ENCODE peak calls at places on chromosomes 11 and 22, in six cellular contexts. One of them, this sample, is unnamed.

GRCh38 chr22:19596680-19597398 is 72.6 kb upstream of the CLDN5 start:
- DNase-seq in NCI-H1930: no peak
- DNase-seq in stimulated activated CD8-positive, alpha-beta memory T cell treated with anti-CD3 and anti-CD28 coated beads, Interleukin-2, amount 100 ng/mL, for 48 hours: no peak
- DNase-seq in hypothalamus: no peak
- DNase-seq in foreskin fibroblast: no peak
- DNase-seq in AG04449: no peak
- DNase-seq in this sample: no peak

GRCh38 chr11:71202598-71202944 is 49.8 kb downstream of the SHANK2 start:
- DNase-seq in NCI-H1930: no peak
- DNase-seq in stimulated activated CD8-positive, alpha-beta memory T cell treated with anti-CD3 and anti-CD28 coated beads, Interleukin-2, amount 100 ng/mL, for 48 hours: no peak
- DNase-seq in hypothalamus: no peak
- DNase-seq in foreskin fibroblast: no peak
- DNase-seq in AG04449: no peak
- DNase-seq in this sample: no peak

GRCh38 chr11:123523539-123523938 is 93.5 kb downstream of the GRAMD1B start:
- DNase-seq in NCI-H1930: no peak
- DNase-seq in stimulated activated CD8-positive, alpha-beta memory T cell treated with anti-CD3 and anti-CD28 coated beads, Interleukin-2, amount 100 ng/mL, for 48 hours: no peak
- DNase-seq in hypothalamus: no peak
- DNase-seq in foreskin fibroblast: no peak
- DNase-seq in AG04449: no peak
- DNase-seq in this sample: no peak

GRCh38 chr11:21556936-21557335 is 635.9 kb upstream of the ANO5 start:
- DNase-seq in NCI-H1930: peak; percentile 74
- DNase-seq in stimulated activated CD8-positive, alpha-beta memory T cell treated with anti-CD3 and anti-CD28 coated beads, Interleukin-2, amount 100 ng/mL, for 48 hours: no peak
- DNase-seq in hypothalamus: no peak
- DNase-seq in foreskin fibroblast: no peak
- DNase-seq in AG04449: no peak
- DNase-seq in this sample: no peak

GRCh38 chr11:121936781-121937447 is 179.1 kb downstream of the BLID start:
- DNase-seq in NCI-H1930: no peak
- DNase-seq in stimulated activated CD8-positive, alpha-beta memory T cell treated with anti-CD3 and anti-CD28 coated beads, Interleukin-2, amount 100 ng/mL, for 48 hours: no peak
- DNase-seq in hypothalamus: peak; percentile 8
- DNase-seq in foreskin fibroblast: peak; percentile 70
- DNase-seq in AG04449: peak; percentile 66
- DNase-seq in this sample: no peak

GRCh38 chr11:120633630-120634374 is 122.3 kb downstream of the GRIK4 start:
- DNase-seq in NCI-H1930: no peak
- DNase-seq in stimulated activated CD8-positive, alpha-beta memory T cell treated with anti-CD3 and anti-CD28 coated beads, Interleukin-2, amount 100 ng/mL, for 48 hours: no peak
- DNase-seq in hypothalamus: peak; percentile 27
- DNase-seq in foreskin fibroblast: no peak
- DNase-seq in AG04449: no peak
- DNase-seq in this sample: no peak

GRCh38 chr22:42947211-42947990 is 67.5 kb downstream of the PACSIN2 start:
- DNase-seq in NCI-H1930: no peak
- DNase-seq in stimulated activated CD8-positive, alpha-beta memory T cell treated with anti-CD3 and anti-CD28 coated beads, Interleukin-2, amount 100 ng/mL, for 48 hours: no peak
- DNase-seq in hypothalamus: no peak
- DNase-seq in foreskin fibroblast: no peak
- DNase-seq in AG04449: no peak
- DNase-seq in this sample: peak; percentile 43

GRCh38 chr11:67436459-67437081 is 912 bp downstream of the PTPRCAP start:
- DNase-seq in NCI-H1930: no peak
- DNase-seq in stimulated activated CD8-positive, alpha-beta memory T cell treated with anti-CD3 and anti-CD28 coated beads, Interleukin-2, amount 100 ng/mL, for 48 hours: peak; percentile 74
- DNase-seq in hypothalamus: no peak
- DNase-seq in foreskin fibroblast: no peak
- DNase-seq in AG04449: no peak
- DNase-seq in this sample: no peak

GRCh38 chr11:16096336-16096735 is 260.0 kb downstream of the SOX6 start:
- DNase-seq in NCI-H1930: no peak
- DNase-seq in stimulated activated CD8-positive, alpha-beta memory T cell treated with anti-CD3 and anti-CD28 coated beads, Interleukin-2, amount 100 ng/mL, for 48 hours: no peak
- DNase-seq in hypothalamus: no peak
- DNase-seq in foreskin fibroblast: no peak
- DNase-seq in AG04449: no peak
- DNase-seq in this sample: no peak

GRCh38 chr11:96744697-96745096 is 354.9 kb downstream of the JRKL start:
- DNase-seq in NCI-H1930: no peak
- DNase-seq in stimulated activated CD8-positive, alpha-beta memory T cell treated with anti-CD3 and anti-CD28 coated beads, Interleukin-2, amount 100 ng/mL, for 48 hours: no peak
- DNase-seq in hypothalamus: no peak
- DNase-seq in foreskin fibroblast: no peak
- DNase-seq in AG04449: no peak
- DNase-seq in this sample: no peak

GRCh38 chr11:58659910-58660570 is 37.6 kb downstream of the CNTF start:
- DNase-seq in NCI-H1930: no peak
- DNase-seq in stimulated activated CD8-positive, alpha-beta memory T cell treated with anti-CD3 and anti-CD28 coated beads, Interleukin-2, amount 100 ng/mL, for 48 hours: no peak
- DNase-seq in hypothalamus: no peak
- DNase-seq in foreskin fibroblast: no peak
- DNase-seq in AG04449: no peak
- DNase-seq in this sample: no peak

GRCh38 chr11:88152381-88152780 is 22.9 kb downstream of the RAB38 start:
- DNase-seq in NCI-H1930: no peak
- DNase-seq in stimulated activated CD8-positive, alpha-beta memory T cell treated with anti-CD3 and anti-CD28 coated beads, Interleukin-2, amount 100 ng/mL, for 48 hours: no peak
- DNase-seq in hypothalamus: no peak
- DNase-seq in foreskin fibroblast: peak; percentile 10
- DNase-seq in AG04449: no peak
- DNase-seq in this sample: no peak

GRCh38 chr11:12214751-12215150 is 104.4 kb downstream of the MICAL2 start:
- DNase-seq in NCI-H1930: no peak
- DNase-seq in stimulated activated CD8-positive, alpha-beta memory T cell treated with anti-CD3 and anti-CD28 coated beads, Interleukin-2, amount 100 ng/mL, for 48 hours: no peak
- DNase-seq in hypothalamus: no peak
- DNase-seq in foreskin fibroblast: peak; percentile 34
- DNase-seq in AG04449: peak; percentile 49
- DNase-seq in this sample: no peak